ENCODE peak calls at places on chromosomes 1 and 21, in nine cellular contexts. B, C, L, Q, X, O, M, V and I are unnamed samples.

GRCh38 chr1:95309031-95309459 is 75.0 kb downstream of the RWDD3 start:
- DNase-seq in B (no peak), C (peak; percentile 68), L (peak; percentile 57), Q (peak; percentile 12), X (no peak), O (peak; percentile 48), M (no peak), V (peak; percentile 21), I (peak; percentile 88)

GRCh38 chr1:221776495-221777413 is 34.9 kb upstream of the DUSP10 start:
- DNase-seq in B (no peak), C (no peak), L (no peak), Q (no peak), X (no peak), O (no peak), M (no peak), V (no peak), I (no peak)

GRCh38 chr1:235960799-235961198 is 94.1 kb upstream of the LYST start:
- DNase-seq in B (no peak), C (no peak), L (no peak), Q (no peak), X (no peak), O (no peak), M (no peak), V (no peak), I (no peak)

GRCh38 chr21:23968722-23969647 is 1638.3 kb downstream of the MRPL39 start:
- DNase-seq in B (no peak), C (peak; percentile 25), L (peak; percentile 0), Q (no peak), X (no peak), O (no peak), M (peak; percentile 50), V (no peak), I (peak; percentile 37)

GRCh38 chr21:45410151-45410864 is 5.3 kb downstream of the COL18A1 start:
- DNase-seq in B (peak; percentile 33), C (no peak), L (no peak), Q (no peak), X (no peak), O (no peak), M (no peak), V (no peak), I (no peak)

GRCh38 chr1:88104234-88104633 is 579.8 kb upstream of the PKN2 start:
- DNase-seq in B (no peak), C (no peak), L (peak; percentile 60), Q (peak; percentile 30), X (no peak), O (no peak), M (no peak), V (no peak), I (no peak)

GRCh38 chr1:95742591-95743089 is 508.6 kb downstream of the RWDD3 start:
- DNase-seq in B (peak; percentile 21), C (peak; percentile 43), L (peak; percentile 87), Q (peak; percentile 84), X (no peak), O (no peak), M (no peak), V (peak; percentile 29), I (peak; percentile 51)

GRCh38 chr1:221727146-221728036 is 14.5 kb downstream of the DUSP10 start:
- DNase-seq in B (no peak), C (no peak), L (no peak), Q (no peak), X (no peak), O (no peak), M (no peak), V (no peak), I (no peak)

GRCh38 chr1:156416993-156417699 is 48.1 kb downstream of the RHBG start:
- DNase-seq in B (no peak), C (no peak), L (no peak), Q (no peak), X (no peak), O (no peak), M (no peak), V (no peak), I (no peak)

GRCh38 chr21:44653656-44654575 is 543 bp downstream of the KRTAP12-4 start:
- DNase-seq in B (no peak), C (no peak), L (no peak), Q (no peak), X (no peak), O (no peak), M (peak; percentile 66), V (peak; percentile 55), I (no peak)

GRCh38 chr21:42221581-42222345 is 2.8 kb downstream of the ABCG1 start:
- DNase-seq in B (no peak), C (no peak), L (no peak), Q (peak; percentile 71), X (peak; percentile 56), O (peak; percentile 90), M (no peak), V (peak; percentile 73), I (no peak)

DNA sequence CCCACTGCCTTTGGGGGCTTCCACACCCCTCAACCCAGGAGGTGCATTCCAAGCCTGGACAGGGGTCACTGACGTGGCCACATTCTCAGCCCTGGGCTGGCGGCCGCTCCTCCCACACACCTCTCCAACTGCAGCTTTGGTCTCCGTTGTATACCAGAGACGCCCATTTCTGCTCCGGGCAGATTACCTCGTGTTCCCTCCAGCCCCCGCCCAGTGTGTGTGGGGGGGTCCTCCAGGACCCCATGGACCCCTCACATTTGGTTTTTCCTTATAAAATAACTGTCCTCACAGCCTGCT is 6.1 kb downstream of the RNF223 start:
- DNase-seq in B (no peak), C (no peak), L (no peak), Q (no peak), X (no peak), O (no peak), M (no peak), V (no peak), I (no peak)
- H3K4me1 ChIP-seq in B (peaks cover 26% of the 10 kb centered on the region), C (peaks cover 13% of the 10 kb centered on the region), L (no peaks in the 10 kb centered on the region), Q (peaks cover 27% of the 10 kb centered on the region), X (peaks cover 37% of the 10 kb centered on the region), O (peaks cover 26% of the 10 kb centered on the region), M (peaks cover 31% of the 10 kb centered on the region), V (peaks cover 10% of the 10 kb centered on the region), I (peaks cover 4% of the 10 kb centered on the region)

GRCh38 chr1:2454227-2454626 is 21.9 kb upstream of the PLCH2 start:
- DNase-seq in B (no peak), C (no peak), L (no peak), Q (no peak), X (no peak), O (no peak), M (no peak), V (no peak), I (no peak)
- H3K27me3 ChIP-seq in B (peaks cover 92% of the 10 kb centered on the region), C (no peaks in the 10 kb centered on the region), L (no peaks in the 10 kb centered on the region), Q (no peaks in the 10 kb centered on the region), X (peaks cover 53% of the 10 kb centered on the region), O (no peaks in the 10 kb centered on the region), M (no peaks in the 10 kb centered on the region), V (no peaks in the 10 kb centered on the region), I (peaks cover 20% of the 10 kb centered on the region)

GRCh38 chr1:47533176-47534039 is 95.6 kb downstream of the FOXD2 start:
- DNase-seq in B (peak; percentile 44), C (peak; percentile 75), L (peak; percentile 76), Q (peak; percentile 82), X (no peak), O (peak; percentile 96), M (no peak), V (peak; percentile 94), I (peak; percentile 14)
- H3K4me1 ChIP-seq in B (peaks cover 34% of the 10 kb centered on the region), C (peaks cover 26% of the 10 kb centered on the region), L (no peaks in the 10 kb centered on the region), Q (peaks cover 6% of the 10 kb centered on the region), X (peaks cover 17% of the 10 kb centered on the region), O (peaks cover 45% of the 10 kb centered on the region), M (no peaks in the 10 kb centered on the region), V (peaks cover 11% of the 10 kb centered on the region), I (no peaks in the 10 kb centered on the region)

GRCh38 chr1:75134939-75135828 is 996 bp downstream of the LHX8 start:
- DNase-seq in B (no peak), C (no peak), L (peak; percentile 33), Q (no peak), X (no peak), O (peak; percentile 57), M (no peak), V (peak; percentile 43), I (no peak)
- H3K27me3 ChIP-seq in B (peaks cover 100% of the 10 kb centered on the region), C (peaks cover 98% of the 10 kb centered on the region), L (peaks cover 87% of the 10 kb centered on the region), Q (peaks cover 80% of the 10 kb centered on the region), X (peaks cover 98% of the 10 kb centered on the region), O (no peaks in the 10 kb centered on the region), M (peaks cover 16% of the 10 kb centered on the region), V (peaks cover 70% of the 10 kb centered on the region), I (peaks cover 90% of the 10 kb centered on the region)

DNA sequence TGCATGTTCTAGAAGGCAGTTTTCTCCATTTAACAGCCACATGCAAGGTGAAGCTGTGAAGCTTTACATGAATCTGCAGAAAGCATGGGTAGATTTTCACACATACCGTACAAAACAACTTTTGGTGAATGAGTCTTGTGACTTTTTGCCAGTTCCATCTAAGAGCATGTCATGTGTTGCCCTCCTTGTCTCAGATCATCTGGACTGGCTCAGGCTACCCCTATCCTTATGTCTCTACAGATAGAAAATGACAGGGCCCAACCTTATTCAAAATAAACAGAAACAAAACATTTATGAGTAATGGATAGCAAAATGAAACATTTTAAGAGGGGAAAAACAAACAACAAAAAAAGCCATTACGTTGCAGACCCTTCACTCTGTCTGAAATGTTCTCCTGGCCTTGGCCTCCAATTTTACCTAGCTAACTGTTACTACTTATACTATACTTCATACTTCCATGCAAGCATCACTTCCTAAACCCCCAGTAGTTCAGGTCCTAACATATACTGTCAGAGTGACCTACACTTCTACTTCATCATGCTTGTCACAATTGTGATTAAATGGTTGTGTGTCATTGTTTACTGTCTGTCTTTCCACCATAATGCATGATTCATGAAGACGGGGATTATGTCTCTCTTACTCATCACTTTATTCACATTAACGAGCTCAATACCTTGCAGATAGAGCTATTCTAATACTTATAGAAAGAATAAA is 39.0 kb downstream of the LRRC8C start:
- DNase-seq in B (no peak), C (no peak), L (peak; percentile 52), Q (peak; percentile 58), X (no peak), O (no peak), M (no peak), V (no peak), I (no peak)
- H3K4me1 ChIP-seq in B (peaks cover 61% of the 10 kb centered on the region), C (no peaks in the 10 kb centered on the region), L (peaks cover 22% of the 10 kb centered on the region), Q (peaks cover 18% of the 10 kb centered on the region), X (no peaks in the 10 kb centered on the region), O (peaks cover 22% of the 10 kb centered on the region), M (peaks cover 83% of the 10 kb centered on the region), V (peaks cover 8% of the 10 kb centered on the region), I (peaks cover 2% of the 10 kb centered on the region)

GRCh38 chr1:118993712-118994049 is 5.5 kb upstream of the TBX15 start:
- DNase-seq in B (no peak), C (no peak), L (no peak), Q (no peak), X (no peak), O (no peak), M (no peak), V (peak; percentile 6), I (no peak)

GRCh38 chr1:118992426-118992825 is 4.3 kb upstream of the TBX15 start:
- DNase-seq in B (no peak), C (no peak), L (no peak), Q (no peak), X (no peak), O (no peak), M (no peak), V (no peak), I (no peak)

GRCh38 chr1:118992868-118993711 is 4.9 kb upstream of the TBX15 start:
- DNase-seq in B (no peak), C (no peak), L (no peak), Q (no peak), X (no peak), O (no peak), M (no peak), V (no peak), I (no peak)

GRCh38 chr1:118998171-118998570 is 10.0 kb upstream of the TBX15 start:
- DNase-seq in B (no peak), C (no peak), L (no peak), Q (no peak), X (no peak), O (no peak), M (no peak), V (no peak), I (no peak)

GRCh38 chr1:118995312-118996016 is 7.3 kb upstream of the TBX15 start:
- DNase-seq in B (no peak), C (no peak), L (no peak), Q (no peak), X (no peak), O (no peak), M (no peak), V (no peak), I (no peak)
- H3K27me3 ChIP-seq in B (peaks cover 100% of the 10 kb centered on the region), C (peaks cover 90% of the 10 kb centered on the region), L (no peaks in the 10 kb centered on the region), Q (peaks cover 94% of the 10 kb centered on the region), X (peaks cover 99% of the 10 kb centered on the region), O (no peaks in the 10 kb centered on the region), M (peaks cover 26% of the 10 kb centered on the region), V (no peaks in the 10 kb centered on the region), I (no peaks in the 10 kb centered on the region)